ENCODE peak calls at places on chromosomes 12 and 14, in eight cellular contexts. A is GDM1, I is fibroblast of gingiva, G is occipital lobe, S is COLO829, V is GM06990, H is BJ, K is skeletal muscle cell. E is an unnamed sample.

GRCh38 chr12:16587110-16587453 is 18.9 kb downstream of the LMO3 start:
- DNase-seq in A (no peak), I (no peak), G (no peak), S (no peak), V (no peak), H (no peak), K (no peak), E (no peak)

GRCh38 chr14:59320771-59321170 is 132.3 kb downstream of the DAAM1 start:
- DNase-seq in A (no peak), I (no peak), G (no peak), S (no peak), V (no peak), H (no peak), K (no peak), E (no peak)

GRCh38 chr12:13128291-13129000 is 25.0 kb upstream of the GSG1 start:
- DNase-seq in A (no peak), I (no peak), G (no peak), S (peak; percentile 89), V (no peak), H (peak; percentile 55), K (no peak), E (no peak)

GRCh38 chr14:61891251-61891650 is 129.0 kb downstream of the SNAPC1 start:
- DNase-seq in A (no peak), I (no peak), G (no peak), S (no peak), V (no peak), H (no peak), K (peak; percentile 7), E (no peak)

GRCh38 chr12:46946137-46946536 is 120.3 kb upstream of the SLC38A4 start:
- DNase-seq in A (no peak), I (no peak), G (no peak), S (no peak), V (no peak), H (no peak), K (no peak), E (no peak)

GRCh38 chr12:88945041-88945732 is 364.9 kb upstream of the KITLG start:
- DNase-seq in A (no peak), I (no peak), G (no peak), S (no peak), V (no peak), H (no peak), K (peak; percentile 39), E (no peak)

GRCh38 chr14:54350196-54350595 is 46.6 kb upstream of the CDKN3 start:
- DNase-seq in A (no peak), I (peak; percentile 59), G (no peak), S (no peak), V (no peak), H (no peak), K (no peak), E (no peak)

GRCh38 chr14:72745546-72745945 is 148.4 kb downstream of the DPF3 start:
- DNase-seq in A (no peak), I (peak; percentile 74), G (no peak), S (no peak), V (no peak), H (peak; percentile 54), K (peak; percentile 77), E (no peak)

GRCh38 chr14:54556535-54556934 is 10.4 kb upstream of the SAMD4A start:
- DNase-seq in A (no peak), I (no peak), G (no peak), S (no peak), V (no peak), H (no peak), K (no peak), E (no peak)

GRCh38 chr12:68113644-68114043 is 45.9 kb downstream of the IFNG start:
- DNase-seq in A (no peak), I (no peak), G (no peak), S (no peak), V (no peak), H (no peak), K (no peak), E (no peak)

GRCh38 chr14:22176930-22177329 is 412.1 kb downstream of the DAD1 start:
- DNase-seq in A (no peak), I (no peak), G (no peak), S (no peak), V (no peak), H (no peak), K (no peak), E (no peak)

GRCh38 chr12:69401940-69402339 is 42.4 kb downstream of the YEATS4 start:
- DNase-seq in A (no peak), I (peak; percentile 11), G (no peak), S (no peak), V (no peak), H (no peak), K (no peak), E (no peak)

GRCh38 chr12:130331146-130331545 is 6.5 kb upstream of the PIWIL1 start:
- DNase-seq in A (no peak), I (no peak), G (no peak), S (no peak), V (no peak), H (no peak), K (no peak), E (no peak)

GRCh38 chr12:132428872-132429121 is 61.2 kb upstream of the FBRSL1 start:
- DNase-seq in A (no peak), I (no peak), G (no peak), S (no peak), V (no peak), H (no peak), K (no peak), E (no peak)

GRCh38 chr12:58310368-58310767 is 369.0 kb downstream of the ATP23 start:
- DNase-seq in A (no peak), I (peak; percentile 40), G (no peak), S (no peak), V (no peak), H (peak; percentile 9), K (peak; percentile 32), E (no peak)

GRCh38 chr14:60249321-60250251 is 565 bp downstream of the PPM1A start:
- DNase-seq in A (peak; percentile 65), I (peak; percentile 64), G (peak; percentile 54), S (peak; percentile 66), V (peak; percentile 81), H (no peak), K (no peak), E (peak; percentile 50)

GRCh38 chr12:1398673-1399072 is 195.7 kb downstream of the FBXL14 start:
- DNase-seq in A (no peak), I (peak; percentile 67), G (no peak), S (no peak), V (no peak), H (peak; percentile 7), K (no peak), E (no peak)

GRCh38 chr12:77070382-77071294 is 5.3 kb upstream of the E2F7 start:
- DNase-seq in A (no peak), I (peak; percentile 46), G (no peak), S (no peak), V (no peak), H (no peak), K (no peak), E (no peak)

GRCh38 chr12:1013618-1014489 is 22.8 kb downstream of the ERC1 start:
- DNase-seq in A (no peak), I (peak; percentile 78), G (no peak), S (no peak), V (no peak), H (peak; percentile 33), K (peak; percentile 57), E (no peak)

GRCh38 chr12:2058837-2059236 is 6.0 kb downstream of the CACNA1C start:
- DNase-seq in A (no peak), I (no peak), G (no peak), S (no peak), V (no peak), H (no peak), K (no peak), E (no peak)

GRCh38 chr14:54355698-54356097 is 41.1 kb upstream of the CDKN3 start:
- DNase-seq in A (no peak), I (no peak), G (no peak), S (no peak), V (no peak), H (no peak), K (no peak), E (no peak)

GRCh38 chr12:89825591-89826449 is 117.2 kb upstream of the ATP2B1 start:
- DNase-seq in A (no peak), I (no peak), G (no peak), S (no peak), V (peak; percentile 24), H (peak; percentile 6), K (no peak), E (no peak)

GRCh38 chr14:55556929-55557623 is 22.9 kb upstream of the KTN1 start:
- DNase-seq in A (no peak), I (peak; percentile 97), G (no peak), S (peak; percentile 78), V (no peak), H (peak; percentile 66), K (peak; percentile 91), E (no peak)

GRCh38 chr12:3157581-3158328 is 80.6 kb downstream of the TSPAN9 start:
- DNase-seq in A (no peak), I (no peak), G (no peak), S (no peak), V (no peak), H (no peak), K (no peak), E (no peak)